ENCODE peak calls at places on chromosomes 6 and 20, in six cellular contexts. W is heart right ventricle, X is tibial artery, I is GM23338, V is breast epithelium, O is OCI-LY7. H is an unnamed sample.

GRCh38 chr20:36153754-36154695 is 515 bp upstream of the EPB41L1 start:
- DNase-seq in V (peak; percentile 90), W (peak; percentile 92), I (peak; percentile 86), O (no peak), X (peak; percentile 86), H (no peak)

GRCh38 chr6:11181478-11182136 is 50.9 kb downstream of the NEDD9 start:
- DNase-seq in O (no peak), V (no peak), X (no peak), W (no peak), I (no peak), H (no peak)

GRCh38 chr20:1784586-1784985 is 110.6 kb upstream of the SIRPA start:
- DNase-seq in O (no peak), X (no peak), I (no peak), V (no peak), W (no peak), H (no peak)

GRCh38 chr6:166500246-166500645 is 86.2 kb downstream of the RAMACL start:
- DNase-seq in X (no peak), W (no peak), V (no peak), I (no peak), O (no peak), H (no peak)

GRCh38 chr20:2010533-2010932 is 16.7 kb upstream of the PDYN start:
- DNase-seq in W (no peak), V (no peak), I (no peak), X (no peak), O (no peak), H (no peak)

GRCh38 chr6:163466839-163467390 is 52.4 kb downstream of the QKI start:
- DNase-seq in I (no peak), X (no peak), O (no peak), W (no peak), V (no peak), H (no peak)

GRCh38 chr6:139235666-139236065 is 56.1 kb downstream of the TXLNB start:
- DNase-seq in I (no peak), X (no peak), O (no peak), V (no peak), W (no peak), H (no peak)

GRCh38 chr20:15561707-15562106 is 1011.5 kb downstream of the KIF16B start:
- DNase-seq in I (peak; percentile 35), X (no peak), W (no peak), V (no peak), O (no peak), H (no peak)

GRCh38 chr6:156735751-156736150 is 41.4 kb upstream of the ARID1B start:
- DNase-seq in W (no peak), I (no peak), O (no peak), V (no peak), X (no peak), H (no peak)

GRCh38 chr6:99016355-99016754 is 68.6 kb upstream of the FBXL4 start:
- DNase-seq in X (no peak), W (no peak), I (no peak), V (no peak), O (no peak), H (no peak)

GRCh38 chr6:54971825-54972224 is 125.3 kb downstream of the FAM83B start:
- DNase-seq in O (no peak), I (no peak), X (no peak), V (no peak), W (no peak), H (no peak)

GRCh38 chr6:87393026-87393622 is 14.6 kb upstream of the CFAP206 start:
- DNase-seq in O (peak; percentile 88), X (no peak), I (peak; percentile 86), V (no peak), W (no peak), H (peak; percentile 59)

GRCh38 chr6:121733216-121733615 is 297.8 kb downstream of the GJA1 start:
- DNase-seq in I (no peak), V (no peak), W (no peak), O (no peak), X (no peak), H (no peak)

GRCh38 chr20:62925420-62926228 is 681 bp downstream of the DIDO1 start:
- DNase-seq in O (peak; percentile 71), W (peak; percentile 43), I (no peak), V (no peak), X (no peak), H (peak; percentile 47)

GRCh38 chr20:20489054-20489453 is 121.2 kb downstream of the INSM1 start:
- DNase-seq in W (no peak), V (no peak), X (no peak), I (no peak), O (no peak), H (no peak)

GRCh38 chr6:20716865-20717264 is 182.6 kb downstream of the CDKAL1 start:
- DNase-seq in O (no peak), I (no peak), W (no peak), V (no peak), X (no peak), H (no peak)
- H3K36me3 ChIP-seq in O (no peaks in the 10 kb centered on the region), I (no peaks in the 10 kb centered on the region), W (no peaks in the 10 kb centered on the region), V (no peaks in the 10 kb centered on the region), X (no peaks in the 10 kb centered on the region), H (no peaks in the 10 kb centered on the region)

GRCh38 chr6:43842964-43843645 is 73.1 kb downstream of the VEGFA start:
- DNase-seq in W (no peak), V (no peak), X (no peak), O (no peak), I (no peak), H (no peak)

GRCh38 chr6:43845646-43846045 is 75.6 kb downstream of the VEGFA start:
- DNase-seq in X (no peak), O (no peak), I (no peak), W (no peak), V (no peak), H (no peak)

GRCh38 chr6:43840490-43841218 is 70.6 kb downstream of the VEGFA start:
- DNase-seq in V (no peak), X (no peak), O (no peak), W (no peak), I (no peak), H (no peak)

GRCh38 chr6:43843669-43844171 is 73.7 kb downstream of the VEGFA start:
- DNase-seq in W (no peak), V (no peak), I (no peak), X (no peak), O (no peak), H (no peak)

GRCh38 chr6:43842231-43842794 is 72.3 kb downstream of the VEGFA start:
- DNase-seq in W (no peak), V (no peak), I (no peak), O (no peak), X (no peak), H (no peak)
- H3K4me1 ChIP-seq in W (peaks cover 8% of the 10 kb centered on the region), V (no peaks in the 10 kb centered on the region), I (peaks cover 3% of the 10 kb centered on the region), O (no peaks in the 10 kb centered on the region), X (no peaks in the 10 kb centered on the region), H (no peaks in the 10 kb centered on the region)

GRCh38 chr6:111553580-111553979 is 52.1 kb downstream of the TRAF3IP2 start:
- DNase-seq in O (no peak), I (no peak), W (no peak), X (no peak), V (no peak), H (no peak)

GRCh38 chr6:111552241-111552744 is 53.4 kb downstream of the TRAF3IP2 start:
- DNase-seq in V (no peak), X (peak; percentile 75), O (no peak), I (peak; percentile 80), W (peak; percentile 40), H (no peak)

GRCh38 chr6:111552999-111553398 is 52.7 kb downstream of the TRAF3IP2 start:
- DNase-seq in W (no peak), X (no peak), I (no peak), O (no peak), V (no peak), H (no peak)

GRCh38 chr6:111556004-111556403 is 49.7 kb downstream of the TRAF3IP2 start:
- DNase-seq in V (no peak), O (no peak), I (no peak), W (no peak), X (no peak), H (no peak)

DNA sequence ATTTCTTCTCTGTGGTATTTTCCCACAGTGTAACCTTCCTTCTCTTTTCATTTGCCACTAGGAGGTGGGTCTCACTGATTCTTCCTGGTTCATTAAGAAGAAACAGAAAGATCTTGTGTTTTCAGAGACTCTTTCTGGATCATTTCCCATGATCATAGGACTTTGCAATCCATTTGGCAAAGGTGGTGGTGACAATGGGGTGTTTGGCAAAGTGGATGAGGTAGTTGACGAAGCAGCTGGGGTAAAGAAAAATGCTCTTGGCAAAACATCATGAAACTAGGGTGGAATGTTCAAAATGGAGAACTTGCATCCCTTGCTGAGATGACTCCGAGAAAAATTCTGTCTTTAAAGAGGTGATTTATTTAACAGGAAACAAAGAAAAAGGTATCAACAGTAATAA is 50.6 kb downstream of the TRAF3IP2 start:
- DNase-seq in V (no peak), O (no peak), W (no peak), X (peak; percentile 62), I (no peak), H (no peak)
- H3K4me3 ChIP-seq in V (no peak overlapping the region), O (no peak overlapping the region), W (no peak overlapping the region), X (no peak overlapping the region), I (no peak overlapping the region), H (no peak overlapping the region)

GRCh38 chr6:13998356-13998755 is 73.6 kb downstream of the RNF182 start:
- DNase-seq in O (no peak), V (no peak), I (no peak), X (no peak), W (no peak), H (no peak)

GRCh38 chr6:14002176-14002947 is 77.6 kb downstream of the RNF182 start:
- DNase-seq in V (no peak), I (peak; percentile 51), O (no peak), X (no peak), W (no peak), H (no peak)

GRCh38 chr6:14001329-14002012 is 76.7 kb downstream of the RNF182 start:
- DNase-seq in O (no peak), X (no peak), I (no peak), W (no peak), V (no peak), H (no peak)

GRCh38 chr6:14004258-14004657 is 79.5 kb downstream of the RNF182 start:
- DNase-seq in V (no peak), X (no peak), O (no peak), W (no peak), I (no peak), H (no peak)

GRCh38 chr6:14000901-14001300 is 76.1 kb downstream of the RNF182 start:
- DNase-seq in I (no peak), V (no peak), X (no peak), O (no peak), W (no peak), H (no peak)
- H3K36me3 ChIP-seq in I (no peaks in the 10 kb centered on the region), V (no peaks in the 10 kb centered on the region), X (no peaks in the 10 kb centered on the region), O (no peaks in the 10 kb centered on the region), W (no peaks in the 10 kb centered on the region), H (no peaks in the 10 kb centered on the region)

GRCh38 chr6:44061375-44062104 is 65.7 kb downstream of the MRPL14 start:
- DNase-seq in I (no peak), O (no peak), V (no peak), W (no peak), X (no peak), H (no peak)
- H3K4me1 ChIP-seq in I (no peaks in the 10 kb centered on the region), O (no peaks in the 10 kb centered on the region), V (peaks cover 36% of the 10 kb centered on the region), W (peaks cover 78% of the 10 kb centered on the region), X (peaks cover 33% of the 10 kb centered on the region), H (peaks cover 5% of the 10 kb centered on the region)